ENCODE peak calls at places on chromosomes 3 and 15, in five cellular contexts. One of them, this sample, is unnamed.

GRCh38 chr3:126126292-126126691 is 42.4 kb upstream of the SLC41A3 start:
- DNase-seq in tibial nerve: no peak
- DNase-seq in GM12878: no peak
- DNase-seq in stomach: peak
- DNase-seq in upper lobe of left lung: peak
- DNase-seq in this sample: no peak

GRCh38 chr3:55721716-55722484 is 234.8 kb upstream of the WNT5A start:
- DNase-seq in upper lobe of left lung: no peak
- DNase-seq in GM12878: no peak
- DNase-seq in stomach: peak
- DNase-seq in tibial nerve: peak
- DNase-seq in this sample: peak

GRCh38 chr3:177447938-177448337 is 250.7 kb upstream of the TBL1XR1 start:
- DNase-seq in upper lobe of left lung: no peak
- DNase-seq in GM12878: no peak
- DNase-seq in tibial nerve: no peak
- DNase-seq in stomach: peak
- DNase-seq in this sample: peak

GRCh38 chr3:20041197-20041780 is 1.0 kb downstream of the KAT2B start:
- DNase-seq in stomach: peak
- DNase-seq in tibial nerve: peak
- DNase-seq in upper lobe of left lung: peak
- DNase-seq in GM12878: no peak
- DNase-seq in this sample: peak

GRCh38 chr15:83653639-83654378 is at the start of gene ADAMTSL3:
- DNase-seq in tibial nerve: no peak
- DNase-seq in stomach: peak
- DNase-seq in GM12878: no peak
- DNase-seq in upper lobe of left lung: peak
- DNase-seq in this sample: peak

GRCh38 chr15:39232512-39232911 is 348.4 kb upstream of the THBS1 start:
- DNase-seq in upper lobe of left lung: no peak
- DNase-seq in GM12878: no peak
- DNase-seq in stomach: no peak
- DNase-seq in tibial nerve: no peak
- DNase-seq in this sample: no peak

GRCh38 chr3:4568831-4569230 is 75.7 kb downstream of the ITPR1 start:
- DNase-seq in stomach: no peak
- DNase-seq in tibial nerve: no peak
- DNase-seq in GM12878: no peak
- DNase-seq in upper lobe of left lung: no peak
- DNase-seq in this sample: no peak

GRCh38 chr15:42092666-42093445 is 1.5 kb downstream of the PLA2G4D start:
- DNase-seq in upper lobe of left lung: peak
- DNase-seq in stomach: peak
- DNase-seq in tibial nerve: no peak
- DNase-seq in GM12878: no peak
- DNase-seq in this sample: no peak

GRCh38 chr15:70505411-70505919 is 257.9 kb downstream of the UACA start:
- DNase-seq in GM12878: no peak
- DNase-seq in upper lobe of left lung: no peak
- DNase-seq in stomach: no peak
- DNase-seq in tibial nerve: no peak
- DNase-seq in this sample: no peak

GRCh38 chr15:45522179-45522930 is at the start of gene SLC30A4:
- DNase-seq in stomach: peak
- DNase-seq in upper lobe of left lung: peak
- DNase-seq in GM12878: no peak
- DNase-seq in tibial nerve: peak
- DNase-seq in this sample: peak

GRCh38 chr3:32313723-32314473 is 75.4 kb downstream of the CMTM8 start:
- DNase-seq in stomach: no peak
- DNase-seq in tibial nerve: no peak
- DNase-seq in GM12878: no peak
- DNase-seq in upper lobe of left lung: no peak
- DNase-seq in this sample: no peak

GRCh38 chr15:39625856-39626255 is 45.0 kb downstream of the THBS1 start:
- DNase-seq in GM12878: no peak
- DNase-seq in upper lobe of left lung: no peak
- DNase-seq in stomach: no peak
- DNase-seq in tibial nerve: no peak
- DNase-seq in this sample: no peak

GRCh38 chr3:119297169-119297568 is 3.0 kb downstream of the ARHGAP31 start:
- DNase-seq in GM12878: no peak
- DNase-seq in tibial nerve: peak
- DNase-seq in upper lobe of left lung: no peak
- DNase-seq in stomach: no peak
- DNase-seq in this sample: no peak

GRCh38 chr15:85632014-85632413 is 162.7 kb downstream of the KLHL25 start:
- DNase-seq in stomach: no peak
- DNase-seq in upper lobe of left lung: no peak
- DNase-seq in GM12878: no peak
- DNase-seq in tibial nerve: no peak
- DNase-seq in this sample: no peak

GRCh38 chr3:128068156-128068620 is 16.0 kb downstream of the SEC61A1 start:
- DNase-seq in upper lobe of left lung: no peak
- DNase-seq in stomach: no peak
- DNase-seq in GM12878: no peak
- DNase-seq in tibial nerve: no peak
- DNase-seq in this sample: no peak

GRCh38 chr3:81485444-81485865 is 276.0 kb downstream of the GBE1 start:
- DNase-seq in tibial nerve: no peak
- DNase-seq in upper lobe of left lung: no peak
- DNase-seq in stomach: no peak
- DNase-seq in GM12878: peak
- DNase-seq in this sample: peak

GRCh38 chr15:73331991-73332925 is 36.5 kb downstream of the HCN4 start:
- DNase-seq in GM12878: no peak
- DNase-seq in upper lobe of left lung: no peak
- DNase-seq in stomach: no peak
- DNase-seq in tibial nerve: no peak
- DNase-seq in this sample: no peak

GRCh38 chr3:115301364-115301860 is 154.3 kb upstream of the ZBTB20 start:
- DNase-seq in tibial nerve: no peak
- DNase-seq in stomach: no peak
- DNase-seq in GM12878: no peak
- DNase-seq in upper lobe of left lung: no peak
- DNase-seq in this sample: no peak

GRCh38 chr3:184361532-184361931 is at the start of the genes CLCN2 and POLR2H:
- DNase-seq in GM12878: no peak
- DNase-seq in upper lobe of left lung: peak
- DNase-seq in tibial nerve: no peak
- DNase-seq in stomach: peak
- DNase-seq in this sample: peak

GRCh38 chr3:101941253-101942039 is 92.1 kb downstream of the NFKBIZ start:
- DNase-seq in upper lobe of left lung: no peak
- DNase-seq in GM12878: no peak
- DNase-seq in tibial nerve: no peak
- DNase-seq in stomach: no peak
- DNase-seq in this sample: no peak

GRCh38 chr3:101942356-101942755 is 93.0 kb downstream of the NFKBIZ start:
- DNase-seq in tibial nerve: no peak
- DNase-seq in stomach: no peak
- DNase-seq in upper lobe of left lung: no peak
- DNase-seq in GM12878: no peak
- DNase-seq in this sample: no peak

GRCh38 chr3:101944308-101944707 is 95.0 kb downstream of the NFKBIZ start:
- DNase-seq in upper lobe of left lung: no peak
- DNase-seq in stomach: no peak
- DNase-seq in GM12878: no peak
- DNase-seq in tibial nerve: no peak
- DNase-seq in this sample: no peak

GRCh38 chr3:101940521-101940992 is 91.2 kb downstream of the NFKBIZ start:
- DNase-seq in GM12878: no peak
- DNase-seq in upper lobe of left lung: no peak
- DNase-seq in stomach: no peak
- DNase-seq in tibial nerve: no peak
- DNase-seq in this sample: no peak

GRCh38 chr3:101943028-101943427 is 93.7 kb downstream of the NFKBIZ start:
- DNase-seq in upper lobe of left lung: no peak
- DNase-seq in tibial nerve: no peak
- DNase-seq in GM12878: no peak
- DNase-seq in stomach: no peak
- DNase-seq in this sample: no peak
- TF ChIP-seq EP300 in upper lobe of left lung: no peak
- TF ChIP-seq EP300 in tibial nerve: no peak
- TF ChIP-seq EP300 in GM12878: peak
- TF ChIP-seq EP300 in stomach: no peak
- TF ChIP-seq EP300 in this sample: no peak

DNA sequence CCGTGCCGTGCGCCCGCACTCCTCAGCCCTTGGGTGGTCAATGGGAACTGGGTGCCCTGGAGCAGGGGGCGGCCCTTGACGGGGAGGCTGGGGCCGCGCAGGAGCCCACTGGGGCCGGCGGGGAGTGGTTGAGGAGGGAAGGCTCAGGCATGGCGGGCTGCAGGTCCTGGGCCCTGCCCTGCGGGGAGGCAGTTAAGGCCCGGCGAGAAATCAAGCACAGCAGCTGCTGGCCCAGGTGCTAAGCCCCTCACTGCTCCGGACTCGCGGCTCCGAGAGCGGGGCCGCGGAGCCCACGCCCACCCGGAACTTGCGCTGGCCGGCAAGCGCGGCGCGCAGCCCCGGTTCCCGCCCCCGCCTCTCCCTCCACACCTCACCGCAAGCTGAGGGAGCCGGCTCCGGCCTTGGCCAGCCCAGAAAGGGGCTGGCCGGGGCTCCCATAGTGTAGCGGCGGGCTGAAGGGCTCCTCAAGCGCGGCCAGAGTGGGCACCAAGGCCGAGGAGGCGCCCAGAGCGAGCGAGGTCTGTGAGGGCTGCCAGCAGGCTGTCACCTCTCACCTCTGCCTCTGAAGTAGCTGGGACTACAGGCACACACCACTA is 7.8 kb downstream of the GP9 start:
- DNase-seq in GM12878: no peak
- DNase-seq in stomach: no peak
- DNase-seq in tibial nerve: no peak
- DNase-seq in upper lobe of left lung: peak
- DNase-seq in this sample: no peak
- TF ChIP-seq POLR2A in GM12878: no peak
- TF ChIP-seq POLR2A in stomach: no peak
- TF ChIP-seq POLR2A in tibial nerve: no peak
- TF ChIP-seq POLR2A in upper lobe of left lung: no peak
- TF ChIP-seq POLR2A in this sample: no peak

GRCh38 chr3:160756907-160757623 is 1.0 kb downstream of the PPM1L start:
- DNase-seq in GM12878: no peak
- DNase-seq in stomach: peak
- DNase-seq in tibial nerve: no peak
- DNase-seq in upper lobe of left lung: peak
- DNase-seq in this sample: peak

GRCh38 chr3:160755776-160756304 is at the start of gene PPM1L:
- DNase-seq in upper lobe of left lung: peak
- DNase-seq in tibial nerve: peak
- DNase-seq in GM12878: no peak
- DNase-seq in stomach: peak
- DNase-seq in this sample: peak

GRCh38 chr3:160754371-160754854 is 1.6 kb upstream of the PPM1L start:
- DNase-seq in GM12878: no peak
- DNase-seq in upper lobe of left lung: no peak
- DNase-seq in tibial nerve: peak
- DNase-seq in stomach: peak
- DNase-seq in this sample: peak

GRCh38 chr3:160753953-160754352 is 2.1 kb upstream of the PPM1L start:
- DNase-seq in upper lobe of left lung: no peak
- DNase-seq in GM12878: no peak
- DNase-seq in tibial nerve: no peak
- DNase-seq in stomach: no peak
- DNase-seq in this sample: no peak

GRCh38 chr3:160754855-160755747 is 930 bp upstream of the PPM1L start:
- DNase-seq in tibial nerve: peak
- DNase-seq in upper lobe of left lung: peak
- DNase-seq in GM12878: peak
- DNase-seq in stomach: peak
- DNase-seq in this sample: peak
- TF ChIP-seq EP300 in tibial nerve: peak
- TF ChIP-seq EP300 in upper lobe of left lung: no peak
- TF ChIP-seq EP300 in GM12878: no peak
- TF ChIP-seq EP300 in stomach: no peak
- TF ChIP-seq EP300 in this sample: no peak

DNA sequence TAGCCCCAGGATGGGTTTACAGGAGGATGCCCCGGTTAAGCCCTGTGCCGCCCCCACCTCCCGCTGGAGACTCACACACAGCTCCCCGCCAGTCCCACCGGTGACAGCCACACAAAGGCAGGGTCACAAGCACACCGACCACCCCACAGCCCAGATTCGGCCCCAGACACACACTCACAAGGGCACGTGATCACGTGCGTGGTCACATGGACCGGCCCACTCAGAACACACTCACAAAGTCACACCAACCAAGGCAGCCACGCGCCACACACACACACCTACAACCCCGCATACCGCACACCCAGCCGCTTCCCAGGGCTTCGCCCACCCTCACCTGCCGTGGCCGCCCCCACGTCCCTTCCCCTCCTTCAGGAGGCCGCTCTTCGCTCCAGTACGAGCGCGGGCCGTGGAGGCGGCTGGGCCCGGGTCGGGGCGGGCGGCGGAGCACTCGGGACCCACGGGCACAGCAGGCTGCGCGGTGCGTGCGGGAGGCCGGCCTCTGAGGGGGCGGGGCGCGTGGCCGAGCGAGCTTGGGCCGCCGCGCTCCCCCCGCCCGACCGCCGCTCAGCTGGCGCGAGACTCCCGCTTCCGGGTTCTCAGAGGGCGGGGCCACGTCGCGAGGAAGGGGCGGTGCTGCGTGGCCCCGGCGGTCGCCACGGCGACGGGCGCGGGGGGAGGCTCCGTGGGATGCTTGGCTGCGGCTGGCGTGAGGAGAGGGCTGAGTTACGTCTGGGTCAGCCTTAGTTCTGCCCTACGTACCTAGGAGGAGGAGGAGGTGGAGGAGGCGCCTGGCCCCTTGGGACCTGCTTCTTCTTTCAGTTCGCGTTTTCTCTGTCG is at the start of gene SPG21:
- DNase-seq in upper lobe of left lung: peak
- DNase-seq in tibial nerve: peak
- DNase-seq in GM12878: peak
- DNase-seq in stomach: peak
- DNase-seq in this sample: peak
- TF ChIP-seq POLR2A in upper lobe of left lung: peak
- TF ChIP-seq POLR2A in tibial nerve: peak
- TF ChIP-seq POLR2A in GM12878: peak
- TF ChIP-seq POLR2A in stomach: no peak
- TF ChIP-seq POLR2A in this sample: peak

GRCh38 chr3:114179575-114179974 is 723 bp upstream of the DRD3 start:
- DNase-seq in stomach: no peak
- DNase-seq in upper lobe of left lung: no peak
- DNase-seq in tibial nerve: no peak
- DNase-seq in GM12878: no peak
- DNase-seq in this sample: no peak
- TF ChIP-seq EP300 in stomach: no peak
- TF ChIP-seq EP300 in upper lobe of left lung: no peak
- TF ChIP-seq EP300 in tibial nerve: no peak
- TF ChIP-seq EP300 in GM12878: no peak
- TF ChIP-seq EP300 in this sample: no peak

This sample was measured in transverse colon.